ENCODE peak calls at places on chromosome 1, in six cellular contexts. One of them, this sample, is unnamed.

GRCh38 chr1:172339840-172340239 is 80.6 kb upstream of the C1orf105 start:
- DNase-seq in sigmoid colon: no peak
- DNase-seq in GM20000: no peak
- DNase-seq in neuronal stem cell: no peak
- DNase-seq in left lobe of liver: no peak
- DNase-seq in T-helper 2 cell treated with Interferon-gamma antibody and Interleukin-4, amounts not matched to agents 5 μg/mL and 100 μg/mL, for 36 hours: no peak
- DNase-seq in this sample: no peak

GRCh38 chr1:41802532-41803501 is 115.9 kb downstream of the HIVEP3 start:
- DNase-seq in left lobe of liver: no peak
- DNase-seq in sigmoid colon: peak; percentile 78
- DNase-seq in GM20000: peak; percentile 14
- DNase-seq in T-helper 2 cell treated with Interferon-gamma antibody and Interleukin-4, amounts not matched to agents 5 μg/mL and 100 μg/mL, for 36 hours: no peak
- DNase-seq in neuronal stem cell: no peak
- DNase-seq in this sample: peak; percentile 18

GRCh38 chr1:51215169-51215568 is 20.9 kb upstream of the RNF11 start:
- DNase-seq in neuronal stem cell: no peak
- DNase-seq in T-helper 2 cell treated with Interferon-gamma antibody and Interleukin-4, amounts not matched to agents 5 μg/mL and 100 μg/mL, for 36 hours: no peak
- DNase-seq in GM20000: no peak
- DNase-seq in left lobe of liver: no peak
- DNase-seq in sigmoid colon: no peak
- DNase-seq in this sample: no peak

GRCh38 chr1:204453141-204453772 is 41.3 kb downstream of the PIK3C2B start:
- DNase-seq in GM20000: peak; percentile 81
- DNase-seq in sigmoid colon: no peak
- DNase-seq in T-helper 2 cell treated with Interferon-gamma antibody and Interleukin-4, amounts not matched to agents 5 μg/mL and 100 μg/mL, for 36 hours: peak; percentile 55
- DNase-seq in left lobe of liver: no peak
- DNase-seq in neuronal stem cell: no peak
- DNase-seq in this sample: peak; percentile 48

GRCh38 chr1:39045231-39045630 is 19.1 kb downstream of the NDUFS5 start:
- DNase-seq in T-helper 2 cell treated with Interferon-gamma antibody and Interleukin-4, amounts not matched to agents 5 μg/mL and 100 μg/mL, for 36 hours: no peak
- DNase-seq in neuronal stem cell: no peak
- DNase-seq in sigmoid colon: no peak
- DNase-seq in GM20000: no peak
- DNase-seq in left lobe of liver: no peak
- DNase-seq in this sample: no peak

GRCh38 chr1:118223426-118223825 is 38.4 kb upstream of the SPAG17 start:
- DNase-seq in sigmoid colon: no peak
- DNase-seq in GM20000: no peak
- DNase-seq in left lobe of liver: no peak
- DNase-seq in neuronal stem cell: peak; percentile 36
- DNase-seq in T-helper 2 cell treated with Interferon-gamma antibody and Interleukin-4, amounts not matched to agents 5 μg/mL and 100 μg/mL, for 36 hours: no peak
- DNase-seq in this sample: no peak

GRCh38 chr1:51520700-51521248 is 1.7 kb upstream of the EPS15 start:
- DNase-seq in sigmoid colon: no peak
- DNase-seq in T-helper 2 cell treated with Interferon-gamma antibody and Interleukin-4, amounts not matched to agents 5 μg/mL and 100 μg/mL, for 36 hours: no peak
- DNase-seq in neuronal stem cell: no peak
- DNase-seq in GM20000: no peak
- DNase-seq in left lobe of liver: no peak
- DNase-seq in this sample: no peak

GRCh38 chr1:55311979-55312378 is 96.8 kb upstream of the USP24 start:
- DNase-seq in T-helper 2 cell treated with Interferon-gamma antibody and Interleukin-4, amounts not matched to agents 5 μg/mL and 100 μg/mL, for 36 hours: no peak
- DNase-seq in neuronal stem cell: no peak
- DNase-seq in GM20000: no peak
- DNase-seq in left lobe of liver: no peak
- DNase-seq in sigmoid colon: no peak
- DNase-seq in this sample: no peak

GRCh38 chr1:156925154-156926010 is 5.0 kb downstream of the LRRC71 start:
- DNase-seq in left lobe of liver: no peak
- DNase-seq in T-helper 2 cell treated with Interferon-gamma antibody and Interleukin-4, amounts not matched to agents 5 μg/mL and 100 μg/mL, for 36 hours: no peak
- DNase-seq in sigmoid colon: no peak
- DNase-seq in neuronal stem cell: no peak
- DNase-seq in GM20000: no peak
- DNase-seq in this sample: no peak

This sample was measured in CD8-positive, alpha-beta T cell.